ENCODE peak calls at places on chromosomes 4 and X, in ten cellular contexts. U, Z, B, E, I, K, H, Y, F and R are unnamed samples.

GRCh38 chrX:2387614-2388239 is 113.0 kb downstream of the DHRSX start:
- DNase-seq in B (no peak), F (peak; percentile 41), I (no peak), U (no peak), K (no peak), E (no peak), H (no peak), Z (no peak), Y (no peak), R (peak; percentile 13)

GRCh38 chrX:53300157-53300556 is 18.8 kb upstream of the IQSEC2 start:
- DNase-seq in Z (no peak), K (no peak), Y (no peak), F (no peak), U (no peak), B (no peak), I (no peak), E (no peak), H (no peak), R (no peak)

GRCh38 chr4:89056292-89056952 is 563 bp downstream of the FAM13A start:
- DNase-seq in H (no peak), K (no peak), Y (no peak), I (no peak), B (no peak), U (no peak), E (no peak), Z (no peak), F (no peak), R (no peak)

GRCh38 chr4:28518781-28519180 is 1658.1 kb downstream of the STIM2 start:
- DNase-seq in F (peak; percentile 10), Z (no peak), I (peak; percentile 37), E (no peak), H (no peak), B (no peak), Y (no peak), U (peak; percentile 59), K (no peak), R (peak; percentile 24)

GRCh38 chr4:101968364-101968763 is 177.8 kb downstream of the BANK1 start:
- DNase-seq in Z (no peak), U (no peak), B (no peak), I (no peak), K (no peak), H (no peak), F (no peak), Y (no peak), E (no peak), R (no peak)

GRCh38 chr4:7403001-7403400 is 31.7 kb downstream of the PSAPL1 start:
- DNase-seq in I (no peak), Z (no peak), U (peak; percentile 3), Y (no peak), F (no peak), E (no peak), H (peak; percentile 29), B (no peak), K (no peak), R (peak; percentile 63)

GRCh38 chrX:10137516-10137915 is 19.3 kb upstream of the CLCN4 start:
- DNase-seq in Y (no peak), Z (no peak), B (no peak), E (no peak), U (no peak), H (no peak), F (no peak), I (no peak), K (no peak), R (peak; percentile 1)

GRCh38 chrX:74536142-74537010 is 78.0 kb downstream of the RLIM start:
- DNase-seq in B (peak; percentile 90), E (peak; percentile 87), H (peak; percentile 85), Z (peak; percentile 78), K (peak; percentile 71), U (peak; percentile 85), F (peak; percentile 74), I (peak; percentile 53), Y (no peak), R (peak; percentile 73)

GRCh38 chr4:137370699-137371098 is 161.6 kb downstream of the PCDH18 start:
- DNase-seq in F (peak; percentile 17), Z (no peak), I (no peak), Y (no peak), E (no peak), U (no peak), B (no peak), K (no peak), H (no peak), R (no peak)

GRCh38 chr4:149708513-149709175 is 107.0 kb downstream of the IQCM start:
- DNase-seq in K (no peak), E (no peak), U (peak; percentile 48), H (no peak), I (no peak), B (no peak), F (peak; percentile 10), Y (peak; percentile 19), Z (no peak), R (peak; percentile 32)

DNA sequence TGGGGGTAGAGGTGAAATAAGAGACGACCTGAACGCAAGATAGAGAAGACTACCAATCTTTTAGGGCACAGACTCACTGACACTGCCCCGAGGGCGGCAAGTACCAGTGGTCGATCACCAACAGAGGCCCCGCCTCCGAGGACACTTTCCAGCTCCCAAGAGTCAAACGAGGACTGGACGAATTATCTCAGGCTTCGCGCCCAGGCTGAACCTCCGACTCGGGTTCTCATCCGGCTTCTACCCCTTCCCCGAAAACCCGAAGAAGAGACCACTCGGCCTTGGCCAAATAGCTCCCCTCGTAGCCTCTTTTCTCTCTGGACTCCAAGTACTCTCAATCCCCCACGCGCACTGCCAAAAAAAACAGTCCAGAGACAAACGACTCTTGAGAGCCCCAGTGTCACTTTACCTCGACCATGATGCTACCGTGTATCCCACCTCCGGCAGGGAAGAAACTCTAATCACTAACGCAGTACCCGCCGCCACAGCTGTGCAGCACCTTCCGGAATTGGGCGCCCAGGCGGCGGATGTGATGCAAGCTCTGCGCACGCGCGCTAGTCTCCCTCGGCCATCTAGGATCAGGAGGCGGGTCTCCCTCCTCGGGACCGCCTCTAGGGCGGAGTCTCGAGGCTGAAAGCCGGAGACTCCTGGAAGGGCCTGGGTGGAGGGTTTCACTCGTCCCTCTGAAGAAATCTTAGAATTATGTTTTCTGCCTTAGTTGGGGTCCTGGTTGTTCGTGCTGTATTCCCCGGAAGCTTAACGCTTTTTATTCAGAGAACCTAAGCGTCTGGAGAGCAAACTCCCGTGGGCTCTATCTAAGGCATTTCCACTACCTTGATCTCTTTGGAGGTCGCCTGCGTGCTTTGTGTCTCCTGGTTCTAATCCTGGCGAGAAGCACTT is at the start of gene PLRG1:
- DNase-seq in Y (peak; percentile 82), Z (peak; percentile 97), E (peak; percentile 98), U (peak; percentile 92), H (peak; percentile 97), I (peak; percentile 94), K (peak; percentile 96), B (peak; percentile 97), F (peak; percentile 93), R (peak; percentile 90)
- TF ChIP-seq CTCF in Y (no peak), Z (peak; percentile 28), E (peak; percentile 38), U (no peak), H (peak; percentile 64), I (peak; percentile 29), K (no peak), B (peak; percentile 31), F (no peak), R (no peak)

DNA sequence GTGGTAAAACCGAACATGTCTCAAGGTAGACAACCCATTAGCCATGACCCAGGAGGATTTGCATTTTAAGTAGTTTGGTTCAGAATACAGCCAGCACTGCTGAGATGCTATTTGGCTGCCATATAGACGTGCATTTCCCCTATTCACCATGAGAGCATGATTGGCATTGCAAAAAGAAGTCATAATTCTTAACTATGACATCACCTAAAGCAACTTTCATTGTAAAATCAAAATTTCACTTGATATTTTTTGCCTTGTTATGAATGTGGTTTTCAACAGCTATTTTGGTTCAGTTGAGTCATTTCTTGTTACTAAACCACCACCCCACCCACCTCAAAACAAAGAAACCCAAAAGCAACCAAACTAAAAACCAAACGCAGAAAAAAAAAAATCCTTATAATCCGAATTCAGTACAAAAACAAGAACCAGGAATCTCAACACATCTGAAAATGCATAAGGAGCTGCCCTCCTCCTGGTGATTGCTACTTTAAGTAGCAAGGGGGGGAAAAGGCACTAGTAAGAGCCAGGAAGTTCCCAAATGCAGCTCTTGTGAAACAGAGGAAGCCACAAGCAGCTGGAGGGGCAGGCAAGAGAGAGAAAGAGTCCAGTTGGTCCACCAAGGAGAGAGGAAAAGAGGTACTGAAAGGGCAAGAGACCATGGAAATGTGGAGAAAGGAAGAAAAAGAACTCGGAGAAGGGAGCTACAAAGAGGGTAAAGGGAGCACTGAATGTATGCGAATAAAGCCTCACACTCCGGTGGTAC is 3.1 kb downstream of the SLITRK4 start:
- DNase-seq in B (no peak), Y (no peak), H (no peak), Z (no peak), I (no peak), U (peak; percentile 7), E (no peak), K (no peak), F (no peak), R (no peak)
- H3K4me3 ChIP-seq in B (no peak overlapping the region), Y (no peak overlapping the region), H (peak overlapping the region; percentile 58), Z (no peak overlapping the region), I (no peak overlapping the region), U (no peak overlapping the region), E (peak overlapping the region; percentile 64), K (peak overlapping the region; percentile 74), F (peak overlapping the region; percentile 40), R (no peak overlapping the region)

DNA sequence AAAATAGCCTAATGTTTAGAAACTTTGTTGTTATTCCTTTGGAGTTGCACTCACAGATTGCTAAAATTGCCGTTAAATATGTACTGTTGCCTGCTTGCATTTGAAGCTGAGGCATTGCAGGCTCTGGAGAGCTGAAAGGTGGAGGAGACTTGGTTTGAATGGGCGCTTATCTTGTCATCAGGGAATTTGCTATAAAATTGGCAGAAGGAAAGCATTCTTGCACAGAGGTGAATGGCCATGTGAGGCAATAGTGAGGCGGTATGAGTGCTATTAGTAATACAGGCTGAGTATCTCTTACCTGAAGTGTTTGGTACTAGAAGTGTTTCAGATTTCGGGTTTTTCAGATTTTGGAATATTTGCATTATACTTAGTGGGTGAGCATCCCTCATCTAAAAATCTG is 41.3 kb downstream of the TRAPPC11 start:
- DNase-seq in F (no peak), Z (no peak), Y (no peak), B (no peak), E (no peak), K (no peak), I (no peak), H (no peak), U (no peak), R (no peak)
- TF ChIP-seq CTCF in F (no peak), Z (no peak), Y (no peak), B (no peak), E (no peak), K (no peak), I (no peak), H (no peak), U (no peak), R (no peak)

DNA sequence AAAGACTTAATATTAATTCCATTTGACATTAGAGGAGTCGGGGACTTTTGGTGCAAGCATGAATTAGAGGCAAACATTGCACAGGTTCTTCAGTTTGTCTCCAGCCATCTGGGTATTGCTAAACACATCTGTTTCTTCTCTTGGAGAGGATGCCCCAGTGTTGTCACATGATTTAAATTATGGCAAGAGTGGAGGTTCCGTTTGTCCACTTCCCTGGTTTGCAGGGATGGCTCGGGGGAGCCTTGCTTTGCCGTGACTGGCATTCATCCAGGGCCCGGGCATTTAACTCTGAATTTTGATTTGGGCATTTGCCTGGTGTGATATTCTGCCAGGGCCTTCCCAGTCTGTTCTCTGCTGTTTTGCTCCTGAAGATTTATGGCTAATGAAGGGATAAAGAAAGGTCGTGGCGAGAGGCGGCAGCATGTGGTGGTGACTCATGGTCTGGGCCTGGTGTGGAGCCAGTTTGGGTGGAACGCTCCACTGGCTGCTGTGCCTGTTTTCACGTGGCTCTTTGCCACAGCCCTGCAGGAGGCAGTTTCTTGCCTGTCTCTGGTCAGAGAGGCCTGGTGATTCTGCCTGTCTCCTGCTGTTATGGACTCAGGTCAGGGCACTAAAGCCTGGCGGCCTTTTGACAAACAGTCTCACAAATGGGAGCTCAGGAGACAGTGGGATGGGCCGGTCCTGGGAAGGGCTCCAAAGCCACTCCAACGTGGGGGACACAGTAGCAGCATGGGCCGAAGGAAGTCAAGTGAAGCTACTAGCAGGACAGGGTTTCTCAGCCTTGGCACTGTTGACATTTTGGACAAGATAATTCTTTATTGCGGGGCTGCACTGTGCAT is 99.4 kb upstream of the PGRMC2 start:
- DNase-seq in B (peak; percentile 92), K (no peak), H (peak; percentile 88), Z (peak; percentile 79), F (peak; percentile 99), I (peak; percentile 97), U (peak; percentile 98), Y (peak; percentile 90), E (peak; percentile 93), R (peak; percentile 99)
- H3K4me3 ChIP-seq in B (no peak overlapping the region), K (no peak overlapping the region), H (peak overlapping the region; percentile 45), Z (no peak overlapping the region), F (no peak overlapping the region), I (no peak overlapping the region), U (peak overlapping the region; percentile 18), Y (peak overlapping the region; percentile 14), E (peak overlapping the region; percentile 35), R (peak overlapping the region; percentile 15)